ENCODE peak calls at places on chromosomes 1 and 21, in five cellular contexts. V, Z, G, D and W are unnamed samples.

GRCh38 chr1:154198756-154199562 is 7.1 kb upstream of the TPM3 start:
- DNase-seq in V (peak), Z (peak), G (peak), D (peak), W (peak)

GRCh38 chr1:9902060-9902452 is 8.0 kb downstream of the CTNNBIP1 start:
- DNase-seq in G (no peak), D (no peak), Z (no peak), V (no peak), W (no peak)

GRCh38 chr1:89873757-89874156 is 52.9 kb downstream of the LRRC8D start:
- DNase-seq in G (no peak), Z (peak), D (no peak), V (no peak), W (peak)

GRCh38 chr1:234605983-234606730 is 3.8 kb downstream of the IRF2BP2 start:
- DNase-seq in Z (peak), G (no peak), D (peak), V (peak), W (peak)

GRCh38 chr1:107293901-107294600 is 153.2 kb downstream of the NTNG1 start:
- DNase-seq in Z (no peak), D (no peak), G (no peak), V (no peak), W (no peak)

GRCh38 chr21:24290151-24290833 is 1317.0 kb downstream of the MRPL39 start:
- DNase-seq in Z (no peak), G (no peak), D (no peak), V (no peak), W (no peak)

GRCh38 chr1:112676543-112676942 is 2.1 kb downstream of the MOV10 start:
- DNase-seq in G (no peak), Z (no peak), V (no peak), D (peak), W (no peak)

GRCh38 chr1:218813247-218813646 is 360.4 kb upstream of the LYPLAL1 start:
- DNase-seq in Z (peak), G (no peak), D (no peak), V (no peak), W (peak)

GRCh38 chr21:44804762-44805161 is 3.1 kb upstream of the UBE2G2 start:
- DNase-seq in D (no peak), G (no peak), Z (no peak), V (no peak), W (no peak)

GRCh38 chr21:44992608-44993031 is 52.8 kb downstream of the SLX9 start:
- DNase-seq in Z (no peak), D (no peak), V (no peak), G (no peak), W (no peak)

GRCh38 chr1:97384294-97384952 is 536.4 kb downstream of the DPYD start:
- DNase-seq in G (no peak), D (no peak), Z (peak), V (no peak), W (peak)

GRCh38 chr1:234683856-234684632 is 74.1 kb upstream of the IRF2BP2 start:
- DNase-seq in G (no peak), D (peak), Z (peak), V (peak), W (peak)

GRCh38 chr21:37582613-37583012 is 216.0 kb downstream of the DYRK1A start:
- DNase-seq in D (peak), Z (peak), G (peak), V (peak), W (peak)

GRCh38 chr1:91564888-91565700 is 64.4 kb downstream of the CDC7 start:
- DNase-seq in G (peak), V (no peak), D (no peak), Z (peak), W (peak)

GRCh38 chr1:104923075-104923474 is 1173.4 kb downstream of the AMY1C start:
- DNase-seq in Z (no peak), D (no peak), V (no peak), G (no peak), W (no peak)

GRCh38 chr1:209150114-209150513 is 433.4 kb upstream of the CAMK1G start:
- DNase-seq in V (peak), D (peak), Z (peak), G (peak), W (peak)

GRCh38 chr1:54291276-54292014 is 91.5 kb downstream of the MRPL37 start:
- DNase-seq in Z (no peak), V (no peak), D (no peak), G (no peak), W (no peak)

GRCh38 chr1:85328713-85329376 is 52.4 kb upstream of the BCL10 start:
- DNase-seq in G (no peak), V (peak), Z (peak), D (no peak), W (peak)

GRCh38 chr1:91864017-91864700 is 21.8 kb downstream of the TGFBR3 start:
- DNase-seq in V (no peak), D (peak), G (no peak), Z (peak), W (peak)

GRCh38 chr1:159162511-159163265 is 8.7 kb upstream of the CADM3 start:
- DNase-seq in V (no peak), G (no peak), D (peak), Z (no peak), W (no peak)

GRCh38 chr1:31467005-31467674 is 54.1 kb downstream of the SERINC2 start:
- DNase-seq in G (no peak), V (peak), Z (peak), D (no peak), W (peak)

GRCh38 chr1:173867141-173867752 is 542 bp downstream of the GAS5 start:
- DNase-seq in D (no peak), Z (peak), G (peak), V (no peak), W (no peak)

GRCh38 chr1:224757508-224757907 is 141.4 kb downstream of the CNIH3 start:
- DNase-seq in D (no peak), V (no peak), G (no peak), Z (no peak), W (no peak)

GRCh38 chr21:34974162-34974981 is 74.7 kb downstream of the RUNX1 start:
- DNase-seq in D (no peak), V (peak), Z (no peak), G (no peak), W (no peak)

GRCh38 chr1:199546323-199546722 is 481.2 kb upstream of the NR5A2 start:
- DNase-seq in D (no peak), V (no peak), Z (no peak), G (no peak), W (peak)

GRCh38 chr1:9691108-9691445 is 39.5 kb downstream of the PIK3CD start:
- DNase-seq in V (no peak), D (no peak), Z (no peak), G (no peak), W (peak)

GRCh38 chr1:109864960-109865611 is 45.6 kb upstream of the CSF1 start:
- DNase-seq in D (no peak), Z (peak), V (no peak), G (peak), W (peak)
- H3K4me3 ChIP-seq in D (no peak), Z (no peak), V (no peak), G (no peak), W (no peak)

GRCh38 chr1:226572325-226572726 is 23.8 kb downstream of the STUM start:
- DNase-seq in G (no peak), Z (no peak), D (no peak), V (no peak), W (no peak)

GRCh38 chr1:226571901-226572300 is 23.3 kb downstream of the STUM start:
- DNase-seq in V (no peak), D (no peak), Z (no peak), G (no peak), W (no peak)

GRCh38 chr1:226568975-226569741 is 20.6 kb downstream of the STUM start:
- DNase-seq in G (no peak), V (no peak), D (peak), Z (no peak), W (no peak)

GRCh38 chr1:226568077-226568831 is 19.7 kb downstream of the STUM start:
- DNase-seq in Z (no peak), D (peak), G (peak), V (peak), W (peak)

GRCh38 chr1:226569879-226570547 is 21.4 kb downstream of the STUM start:
- DNase-seq in D (peak), G (peak), Z (no peak), V (peak), W (no peak)
- TF ChIP-seq CTCF in D (peak), G (peak), Z (peak), V (no peak), W (peak)

DNA sequence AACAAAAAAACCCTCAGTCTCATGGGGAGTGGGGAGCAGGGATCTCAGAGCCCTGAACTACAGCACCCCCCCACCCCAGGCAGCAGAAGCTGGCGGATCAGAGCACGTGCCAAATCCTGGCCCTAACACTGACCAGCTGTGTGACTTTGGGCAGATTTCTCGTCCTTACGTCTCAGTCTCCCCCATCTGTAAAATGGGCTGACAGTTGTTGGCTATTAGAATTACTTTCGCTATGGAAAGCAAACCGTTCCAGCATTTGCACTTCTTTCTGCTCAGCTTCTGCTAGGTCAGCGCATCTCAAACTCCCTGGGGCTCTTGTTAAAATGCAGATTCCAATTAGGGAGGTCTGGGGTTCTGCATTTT is 15.5 kb downstream of the TNFRSF8 start:
- DNase-seq in Z (no peak), V (no peak), G (no peak), D (no peak), W (no peak)
- H3K4me3 ChIP-seq in Z (no peak), V (no peak), G (no peak), D (no peak), W (no peak)

GRCh38 chr1:11498956-11499824 is 20.2 kb downstream of the DISP3 start:
- DNase-seq in G (peak), Z (no peak), V (no peak), D (no peak), W (no peak)
- TF ChIP-seq CTCF in G (peak), Z (no peak), V (no peak), D (no peak), W (no peak)

DNA sequence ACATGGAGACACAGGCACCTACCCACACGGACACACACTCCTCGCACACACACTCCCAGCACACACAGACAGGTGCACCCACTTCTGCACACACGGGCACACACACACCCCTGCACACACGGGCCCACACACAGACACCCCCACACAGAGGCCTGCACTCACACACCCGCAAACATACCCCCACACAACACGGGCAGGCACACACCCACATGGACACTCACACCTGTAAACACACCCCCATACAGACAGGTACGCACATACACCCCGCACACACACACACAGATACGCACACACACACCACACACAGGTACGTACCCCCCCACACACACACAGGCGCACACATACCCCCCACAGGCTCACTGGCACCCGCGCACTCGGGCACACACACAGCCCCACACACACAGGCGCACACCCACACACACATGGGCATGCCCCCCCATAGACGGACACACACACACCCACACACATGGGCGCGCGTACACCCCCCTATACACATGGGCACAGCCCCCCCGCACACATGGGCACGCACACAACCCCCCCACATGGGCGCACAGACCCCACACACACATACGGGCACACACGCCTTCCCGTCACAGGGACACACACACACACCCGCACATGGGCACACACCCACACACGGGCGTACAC is 6.1 kb downstream of the ATAD3A start:
- DNase-seq in Z (no peak), V (no peak), D (no peak), G (no peak), W (no peak)
- H3K4me3 ChIP-seq in Z (no peak), V (no peak), D (no peak), G (no peak), W (no peak)

DNA sequence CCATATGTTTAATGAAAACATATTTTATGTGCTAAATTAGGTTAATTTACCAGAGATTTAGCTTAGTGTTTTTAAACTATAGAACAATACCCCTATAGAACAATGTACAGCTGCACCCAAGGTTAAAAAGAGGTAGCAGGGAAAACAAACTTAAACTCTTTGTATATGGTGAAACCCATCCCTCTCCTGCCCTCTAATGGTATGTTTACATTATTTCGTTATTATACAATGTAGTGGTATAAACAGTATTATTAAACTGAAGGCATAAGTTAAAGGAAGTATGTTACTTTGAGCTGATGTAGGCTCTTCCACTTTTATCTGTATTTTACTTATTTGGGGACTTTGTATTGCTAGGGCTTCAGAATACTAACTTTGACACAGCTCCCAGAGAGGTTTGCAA is 16.7 kb upstream of the ZYG11A start:
- DNase-seq in G (no peak), V (no peak), D (peak), Z (peak), W (peak)
- TF ChIP-seq CTCF in G (peak), V (no peak), D (no peak), Z (peak), W (peak)

DNA sequence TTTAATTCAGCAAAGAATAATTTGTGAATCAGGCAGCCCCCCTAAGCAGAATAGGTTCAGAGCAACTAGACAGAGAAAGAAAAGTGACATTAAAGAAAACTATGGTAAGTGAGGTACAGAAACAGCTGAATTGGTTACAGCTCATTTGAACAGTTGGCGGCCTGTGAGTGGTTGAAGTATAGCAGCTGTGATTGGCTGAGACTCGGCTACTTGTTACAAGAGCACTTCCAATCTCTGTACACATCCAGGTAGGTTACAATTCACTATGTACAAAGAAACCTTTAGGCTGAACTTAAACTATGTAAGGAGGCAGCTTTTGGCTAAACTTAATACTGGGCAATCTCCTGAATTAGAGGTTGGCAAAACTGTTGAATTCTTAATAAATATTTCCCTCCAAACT is 171.1 kb upstream of the LHX8 start:
- DNase-seq in Z (no peak), G (no peak), V (no peak), D (no peak), W (no peak)
- H3K4me3 ChIP-seq in Z (no peak), G (no peak), V (no peak), D (no peak), W (no peak)

GRCh38 chr1:45065083-45065482 is 53.0 kb downstream of the UROD start:
- DNase-seq in G (no peak), Z (no peak), D (no peak), V (no peak), W (no peak)

DNA sequence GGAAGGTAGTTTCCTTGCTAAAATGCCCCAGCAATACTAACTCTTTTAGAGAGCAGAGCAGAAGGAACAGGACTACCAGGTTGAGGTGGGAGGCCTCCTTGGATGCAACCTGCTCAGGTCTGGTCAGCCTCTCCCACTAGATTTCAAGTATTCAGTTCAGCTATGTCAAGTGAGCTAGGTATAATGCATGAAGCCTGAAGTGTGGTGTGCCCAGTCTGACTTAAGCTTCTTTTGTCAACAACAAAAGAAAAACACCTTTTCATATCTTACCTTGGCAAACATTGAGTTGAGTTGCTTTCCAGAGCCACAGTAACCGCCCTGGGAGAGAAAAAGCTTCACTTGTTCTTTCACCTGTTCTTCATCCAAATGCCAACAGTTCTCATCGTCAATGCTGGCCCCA is 47.8 kb downstream of the UROD start:
- DNase-seq in G (no peak), D (no peak), Z (no peak), V (no peak), W (no peak)
- TF ChIP-seq CTCF in G (no peak), D (no peak), Z (no peak), V (no peak), W (no peak)

GRCh38 chr21:41743321-41744027 is 23.4 kb downstream of the RIPK4 start:
- DNase-seq in D (no peak), V (no peak), G (no peak), Z (no peak), W (no peak)
- H3K4me3 ChIP-seq in D (no peak), V (no peak), G (no peak), Z (no peak), W (no peak)